ENCODE peak calls at places on chromosomes 11 and 22, in four cellular contexts. One of them, this sample, is unnamed.

GRCh38 chr22:45717787-45718186 is 46.2 kb downstream of the ATXN10 start:
- DNase-seq in stomach: no peak
- DNase-seq in A549: peak
- DNase-seq in NB4: no peak
- DNase-seq in this sample: no peak

GRCh38 chr11:6968816-6969215 is 42.6 kb downstream of the ZNF215 start:
- DNase-seq in stomach: no peak
- DNase-seq in NB4: no peak
- DNase-seq in A549: no peak
- DNase-seq in this sample: no peak

GRCh38 chr11:120832609-120833221 is 191.2 kb upstream of the TBCEL start:
- DNase-seq in NB4: no peak
- DNase-seq in A549: no peak
- DNase-seq in stomach: no peak
- DNase-seq in this sample: no peak

GRCh38 chr11:1072821-1073231 is 1.8 kb upstream of the MUC2 start:
- DNase-seq in NB4: no peak
- DNase-seq in stomach: no peak
- DNase-seq in A549: no peak
- DNase-seq in this sample: no peak

GRCh38 chr11:31702966-31703365 is 108.2 kb downstream of the PAX6 start:
- DNase-seq in A549: peak
- DNase-seq in NB4: no peak
- DNase-seq in stomach: no peak
- DNase-seq in this sample: no peak

GRCh38 chr22:19942071-19942885 is 660 bp upstream of the TXNRD2 start:
- DNase-seq in A549: peak
- DNase-seq in stomach: no peak
- DNase-seq in NB4: peak
- DNase-seq in this sample: peak

GRCh38 chr11:110162216-110162615 is 69.0 kb downstream of the ZC3H12C start:
- DNase-seq in stomach: no peak
- DNase-seq in A549: no peak
- DNase-seq in NB4: no peak
- DNase-seq in this sample: no peak

GRCh38 chr11:115194798-115195101 is 309.5 kb downstream of the CADM1 start:
- DNase-seq in stomach: no peak
- DNase-seq in A549: no peak
- DNase-seq in NB4: no peak
- DNase-seq in this sample: no peak

GRCh38 chr22:35138521-35138920 is 72.6 kb downstream of the ISX start:
- DNase-seq in A549: no peak
- DNase-seq in stomach: no peak
- DNase-seq in NB4: no peak
- DNase-seq in this sample: no peak

GRCh38 chr11:2587132-2587930 is 112.5 kb downstream of the KCNQ1OT1 start:
- DNase-seq in A549: no peak
- DNase-seq in stomach: peak
- DNase-seq in NB4: no peak
- DNase-seq in this sample: no peak

GRCh38 chr22:21731503-21731902 is 4.1 kb downstream of the YPEL1 start:
- DNase-seq in NB4: no peak
- DNase-seq in stomach: no peak
- DNase-seq in A549: no peak
- DNase-seq in this sample: no peak

GRCh38 chr11:111001091-111001430 is 244.5 kb upstream of the POU2AF2 start:
- DNase-seq in A549: no peak
- DNase-seq in stomach: no peak
- DNase-seq in NB4: no peak
- DNase-seq in this sample: no peak

GRCh38 chr22:19993926-19994325 is 22.7 kb downstream of the ARVCF start:
- DNase-seq in A549: no peak
- DNase-seq in stomach: no peak
- DNase-seq in NB4: no peak
- DNase-seq in this sample: no peak

GRCh38 chr11:61892085-61892370 is 683 bp upstream of the FADS3 start:
- DNase-seq in stomach: no peak
- DNase-seq in A549: no peak
- DNase-seq in NB4: no peak
- DNase-seq in this sample: no peak

GRCh38 chr11:120805960-120806555 is 217.8 kb upstream of the TBCEL start:
- DNase-seq in stomach: no peak
- DNase-seq in NB4: no peak
- DNase-seq in A549: no peak
- DNase-seq in this sample: no peak

GRCh38 chr11:125404136-125404810 is 91.8 kb downstream of the FEZ1 start:
- DNase-seq in NB4: no peak
- DNase-seq in A549: no peak
- DNase-seq in stomach: no peak
- DNase-seq in this sample: no peak

GRCh38 chr11:125402436-125402835 is 93.6 kb downstream of the FEZ1 start:
- DNase-seq in NB4: no peak
- DNase-seq in A549: no peak
- DNase-seq in stomach: no peak
- DNase-seq in this sample: no peak

GRCh38 chr11:125401235-125401634 is 94.8 kb downstream of the FEZ1 start:
- DNase-seq in stomach: no peak
- DNase-seq in NB4: no peak
- DNase-seq in A549: no peak
- DNase-seq in this sample: no peak

GRCh38 chr11:125398994-125399638 is 96.9 kb downstream of the FEZ1 start:
- DNase-seq in NB4: no peak
- DNase-seq in stomach: no peak
- DNase-seq in A549: no peak
- DNase-seq in this sample: no peak

DNA sequence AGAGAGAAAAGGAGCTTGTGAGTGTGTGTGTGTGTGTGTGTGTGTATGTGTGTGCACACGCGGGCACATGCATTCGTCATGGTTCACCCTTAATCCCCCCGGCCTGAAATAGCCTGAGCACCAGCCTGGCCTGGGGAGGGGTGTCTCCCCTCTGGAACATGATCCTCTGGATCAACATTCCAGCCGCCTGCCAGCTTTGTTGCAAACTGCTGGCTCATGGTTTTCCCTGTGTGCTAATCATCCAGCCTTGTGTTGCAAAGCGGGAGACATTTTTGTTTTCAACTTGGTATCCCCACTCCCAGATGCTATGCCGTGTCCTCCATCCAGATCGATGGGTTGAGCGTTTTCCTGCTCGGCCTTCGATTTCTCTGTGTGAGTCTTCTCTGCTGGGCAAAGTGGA is 94.3 kb downstream of the FEZ1 start:
- DNase-seq in A549: no peak
- DNase-seq in NB4: no peak
- DNase-seq in stomach: no peak
- DNase-seq in this sample: no peak
- TF ChIP-seq POLR2A in A549: no peak
- TF ChIP-seq POLR2A in NB4: no peak
- TF ChIP-seq POLR2A in stomach: no peak
- TF ChIP-seq POLR2A in this sample: no peak

GRCh38 chr11:73761403-73761945 is 600 bp upstream of the RAB6A start:
- DNase-seq in NB4: no peak
- DNase-seq in stomach: no peak
- DNase-seq in A549: no peak
- DNase-seq in this sample: peak
- TF ChIP-seq POLR2A in NB4: no peak
- TF ChIP-seq POLR2A in stomach: no peak
- TF ChIP-seq POLR2A in A549: no peak
- TF ChIP-seq POLR2A in this sample: no peak

DNA sequence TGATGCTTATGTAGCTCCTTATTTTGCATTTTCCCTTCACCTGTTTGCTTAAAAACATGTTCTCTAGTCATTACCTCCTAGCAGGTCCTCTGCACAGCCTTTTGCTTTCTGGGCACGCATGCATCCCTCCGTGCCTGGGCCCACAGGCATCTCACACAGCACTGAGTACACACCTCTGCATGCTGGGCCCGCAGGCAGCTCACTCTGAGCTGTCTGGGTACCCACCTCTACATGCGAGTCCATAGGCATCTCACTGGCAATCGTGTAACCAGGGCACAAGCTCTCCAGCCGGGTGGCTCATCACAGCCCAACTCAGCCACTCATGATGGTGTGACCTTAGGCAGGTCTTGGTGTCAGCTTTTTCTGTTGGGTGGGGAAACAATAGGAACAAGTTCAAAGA is 68.7 kb upstream of the GAL start:
- DNase-seq in NB4: no peak
- DNase-seq in stomach: no peak
- DNase-seq in A549: no peak
- DNase-seq in this sample: no peak
- TF ChIP-seq POLR2A in NB4: no peak
- TF ChIP-seq POLR2A in stomach: no peak
- TF ChIP-seq POLR2A in A549: no peak
- TF ChIP-seq POLR2A in this sample: no peak

GRCh38 chr22:41998361-41999261 is at the start of gene WBP2NL:
- DNase-seq in A549: peak
- DNase-seq in NB4: no peak
- DNase-seq in stomach: peak
- DNase-seq in this sample: peak
- TF ChIP-seq POLR2A in A549: peak
- TF ChIP-seq POLR2A in NB4: no peak
- TF ChIP-seq POLR2A in stomach: peak
- TF ChIP-seq POLR2A in this sample: peak

GRCh38 chr11:130891326-130891725 is 25.0 kb downstream of the SNX19 start:
- DNase-seq in NB4: no peak
- DNase-seq in stomach: no peak
- DNase-seq in A549: no peak
- DNase-seq in this sample: no peak

GRCh38 chr11:130888790-130889189 is 27.5 kb downstream of the SNX19 start:
- DNase-seq in stomach: no peak
- DNase-seq in A549: no peak
- DNase-seq in NB4: no peak
- DNase-seq in this sample: no peak

GRCh38 chr11:130882138-130882551 is 34.1 kb downstream of the SNX19 start:
- DNase-seq in A549: no peak
- DNase-seq in stomach: no peak
- DNase-seq in NB4: no peak
- DNase-seq in this sample: no peak

GRCh38 chr11:130890039-130890745 is 26.1 kb downstream of the SNX19 start:
- DNase-seq in A549: no peak
- DNase-seq in stomach: no peak
- DNase-seq in NB4: no peak
- DNase-seq in this sample: no peak

DNA sequence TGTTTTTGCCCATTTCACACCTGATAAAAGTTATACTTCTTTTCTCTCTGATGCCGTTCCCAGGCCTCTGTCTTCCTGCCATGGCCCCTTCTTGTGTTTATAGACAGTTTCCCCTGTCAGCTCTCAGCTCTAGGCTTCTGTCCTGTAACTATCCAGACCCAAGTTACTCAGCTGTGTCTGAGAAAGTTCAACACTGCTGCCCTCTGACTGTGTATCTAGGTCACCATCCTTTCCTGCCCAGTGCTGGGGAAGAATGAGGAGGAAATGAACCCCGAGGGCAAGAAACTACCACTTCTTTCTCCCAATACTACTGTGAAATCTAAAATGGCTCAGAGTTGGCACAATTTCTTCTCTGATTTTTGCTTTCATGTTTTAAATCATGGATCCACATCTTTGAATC is 29.6 kb downstream of the SNX19 start:
- DNase-seq in NB4: no peak
- DNase-seq in A549: no peak
- DNase-seq in stomach: no peak
- DNase-seq in this sample: no peak
- TF ChIP-seq POLR2A in NB4: no peak
- TF ChIP-seq POLR2A in A549: no peak
- TF ChIP-seq POLR2A in stomach: no peak
- TF ChIP-seq POLR2A in this sample: no peak

GRCh38 chr11:75721852-75722668 is 4.4 kb downstream of the MOGAT2 start:
- DNase-seq in NB4: no peak
- DNase-seq in stomach: no peak
- DNase-seq in A549: no peak
- DNase-seq in this sample: no peak
- TF ChIP-seq POLR2A in NB4: no peak
- TF ChIP-seq POLR2A in stomach: no peak
- TF ChIP-seq POLR2A in A549: no peak
- TF ChIP-seq POLR2A in this sample: no peak